ENCODE peak calls at places on chromosomes 16 and 17, in seven cellular contexts. L, N, T, Y, I, C and U are unnamed samples.

GRCh38 chr16:4663756-4664465 is 29.5 kb upstream of the NUDT16L1 start:
- DNase-seq in L (peak), N (peak), T (peak), Y (no peak), I (peak), C (no peak), U (no peak)

GRCh38 chr16:67000384-67001158 is 12.2 kb downstream of the CES4A start:
- DNase-seq in L (peak), N (peak), T (peak), Y (no peak), I (peak), C (peak), U (peak)

GRCh38 chr17:83180264-83180995 is 101.0 kb downstream of the METRNL start:
- DNase-seq in L (no peak), N (peak), T (peak), Y (no peak), I (no peak), C (no peak), U (no peak)

GRCh38 chr16:682493-683395 is 1.4 kb downstream of the JMJD8 start:
- DNase-seq in L (no peak), N (peak), T (no peak), Y (no peak), I (no peak), C (no peak), U (no peak)

GRCh38 chr17:48816774-48817590 is at the start of gene TTLL6:
- DNase-seq in L (peak), N (peak), T (peak), Y (peak), I (peak), C (peak), U (peak)

GRCh38 chr17:72120878-72121163 is at the start of gene SOX9:
- DNase-seq in L (peak), N (peak), T (peak), Y (peak), I (no peak), C (no peak), U (peak)

GRCh38 chr16:85398688-85399582 is 214.2 kb upstream of the GSE1 start:
- DNase-seq in L (no peak), N (peak), T (no peak), Y (no peak), I (peak), C (no peak), U (peak)

GRCh38 chr17:70089513-70090148 is 14.6 kb downstream of the KCNJ16 start:
- DNase-seq in L (no peak), N (no peak), T (no peak), Y (no peak), I (no peak), C (no peak), U (no peak)

GRCh38 chr17:81294512-81295030 is 536 bp downstream of the SLC38A10 start:
- DNase-seq in L (peak), N (peak), T (peak), Y (no peak), I (peak), C (no peak), U (peak)

GRCh38 chr17:74815671-74816370 is 39.7 kb upstream of the NAT9 start:
- DNase-seq in L (no peak), N (no peak), T (no peak), Y (no peak), I (no peak), C (no peak), U (no peak)

GRCh38 chr16:30748634-30749445 is 615 bp downstream of the PHKG2 start:
- DNase-seq in L (peak), N (peak), T (peak), Y (no peak), I (peak), C (peak), U (peak)

GRCh38 chr16:50737420-50737959 is 4.4 kb upstream of the CYLD start:
- DNase-seq in L (no peak), N (no peak), T (no peak), Y (no peak), I (no peak), C (no peak), U (no peak)

GRCh38 chr16:22188595-22189442 is 17.3 kb upstream of the EEF2K start:
- DNase-seq in L (peak), N (peak), T (peak), Y (peak), I (peak), C (peak), U (no peak)

GRCh38 chr17:68539536-68540469 is 27.6 kb downstream of the PRKAR1A start:
- DNase-seq in L (no peak), N (no peak), T (no peak), Y (no peak), I (no peak), C (no peak), U (no peak)

GRCh38 chr16:13936596-13937081 is 16.7 kb downstream of the ERCC4 start:
- DNase-seq in L (no peak), N (no peak), T (peak), Y (no peak), I (no peak), C (no peak), U (peak)

GRCh38 chr16:69852815-69853214 is 90.7 kb downstream of the WWP2 start:
- DNase-seq in L (no peak), N (no peak), T (no peak), Y (no peak), I (no peak), C (no peak), U (no peak)

GRCh38 chr16:69851491-69852240 is 89.5 kb downstream of the WWP2 start:
- DNase-seq in L (no peak), N (no peak), T (no peak), Y (no peak), I (no peak), C (no peak), U (no peak)

GRCh38 chr16:69847643-69848042 is 85.5 kb downstream of the WWP2 start:
- DNase-seq in L (no peak), N (no peak), T (no peak), Y (no peak), I (no peak), C (no peak), U (no peak)

GRCh38 chr16:69845181-69845580 is 83.0 kb downstream of the WWP2 start:
- DNase-seq in L (no peak), N (no peak), T (no peak), Y (no peak), I (no peak), C (no peak), U (no peak)

GRCh38 chr16:69848635-69849545 is 86.8 kb downstream of the WWP2 start:
- DNase-seq in L (peak), N (peak), T (no peak), Y (peak), I (peak), C (no peak), U (peak)
- TF ChIP-seq CTCF in L (peak), N (no peak), T (no peak), Y (no peak), I (no peak), C (no peak), U (no peak)

GRCh38 chr17:42967925-42968324 is 3.7 kb upstream of the AARSD1 start:
- DNase-seq in L (no peak), N (no peak), T (no peak), Y (no peak), I (no peak), C (no peak), U (no peak)
- H3K27ac ChIP-seq in L (no peak), N (no peak), T (no peak), Y (no peak), I (no peak), C (no peak), U (no peak)

GRCh38 chr17:37527249-37527851 is 37.7 kb downstream of the DUSP14 start:
- DNase-seq in L (no peak), N (no peak), T (no peak), Y (peak), I (no peak), C (peak), U (no peak)
- TF ChIP-seq CTCF in L (peak), N (peak), T (peak), Y (peak), I (peak), C (peak), U (no peak)

GRCh38 chr16:83715217-83715920 is 92.4 kb upstream of the HSBP1 start:
- DNase-seq in L (no peak), N (no peak), T (no peak), Y (no peak), I (no peak), C (no peak), U (peak)

GRCh38 chr16:83717814-83718213 is 90.0 kb upstream of the HSBP1 start:
- DNase-seq in L (no peak), N (no peak), T (no peak), Y (no peak), I (no peak), C (no peak), U (no peak)

GRCh38 chr16:83714286-83714685 is 93.5 kb upstream of the HSBP1 start:
- DNase-seq in L (no peak), N (no peak), T (no peak), Y (no peak), I (no peak), C (no peak), U (no peak)

GRCh38 chr16:83717308-83717707 is 90.5 kb upstream of the HSBP1 start:
- DNase-seq in L (no peak), N (no peak), T (no peak), Y (no peak), I (no peak), C (no peak), U (no peak)

DNA sequence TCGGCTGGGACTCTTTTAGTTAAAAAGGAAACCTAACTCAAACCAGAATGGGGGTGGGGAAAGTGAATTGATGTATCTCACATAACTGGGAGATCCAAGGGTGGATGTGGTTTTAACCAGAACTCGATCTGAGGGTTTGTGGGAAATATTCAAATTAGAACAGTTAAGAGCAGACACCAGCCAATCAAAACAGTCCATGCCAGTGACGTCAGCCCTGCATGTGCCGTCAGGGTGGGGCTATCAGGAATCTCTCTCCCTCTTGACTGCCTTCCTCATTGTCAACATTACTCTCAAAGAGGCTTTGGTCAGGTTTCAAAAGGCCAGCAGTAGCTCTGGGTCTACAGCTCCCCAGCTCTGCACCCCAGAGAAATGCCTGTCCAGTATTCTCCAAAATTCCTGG is 94.2 kb upstream of the HSBP1 start:
- DNase-seq in L (no peak), N (no peak), T (no peak), Y (no peak), I (no peak), C (no peak), U (no peak)
- H3K27ac ChIP-seq in L (no peak), N (no peak), T (no peak), Y (no peak), I (no peak), C (no peak), U (peak)

GRCh38 chr16:65684230-65684629 is 562.4 kb upstream of the CDH11 start:
- DNase-seq in L (no peak), N (no peak), T (no peak), Y (no peak), I (no peak), C (no peak), U (no peak)
- TF ChIP-seq CTCF in L (no peak), N (no peak), T (no peak), Y (peak), I (no peak), C (no peak), U (no peak)

DNA sequence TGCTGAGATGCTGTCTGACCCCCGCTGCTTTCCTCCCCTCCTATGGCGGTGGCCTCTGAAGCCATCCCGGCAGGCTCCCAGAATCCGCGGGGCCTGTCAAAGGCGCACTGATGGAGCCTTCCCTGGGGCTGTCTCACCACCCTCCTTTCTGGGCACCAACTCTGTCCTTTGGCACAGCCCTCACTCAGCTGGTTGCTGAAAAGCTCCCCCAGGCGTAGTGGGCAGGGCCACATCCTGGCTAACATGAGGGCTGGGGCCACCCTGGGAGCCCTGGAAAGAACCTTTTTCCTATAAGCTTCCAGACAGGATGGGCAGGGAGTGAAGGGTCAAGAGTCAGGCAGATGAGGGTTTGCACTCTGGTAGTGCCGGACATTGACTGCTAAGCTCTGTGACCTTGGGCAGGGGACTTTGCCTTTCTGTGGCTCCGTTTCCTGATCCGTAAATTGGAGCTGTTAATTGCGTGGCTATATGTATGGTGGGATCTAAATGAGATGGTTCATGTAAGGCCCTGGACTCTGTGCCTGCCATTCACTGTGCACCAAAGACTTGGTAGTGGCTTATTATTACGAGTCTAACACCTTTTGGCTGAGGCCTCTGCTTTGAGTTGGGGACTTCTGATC is 27.6 kb upstream of the LASP1NB start:
- DNase-seq in L (peak), N (no peak), T (no peak), Y (no peak), I (peak), C (no peak), U (no peak)
- H3K27ac ChIP-seq in L (peak), N (peak), T (peak), Y (peak), I (peak), C (peak), U (peak)